ENCODE peak calls at places on chromosomes 4 and X, in five cellular contexts. One of them, this sample, is unnamed.

GRCh38 chr4:72468904-72469502 is 100.0 kb downstream of the ADAMTS3 start:
- DNase-seq in HCT116: peak
- DNase-seq in cardiac muscle cell: peak
- DNase-seq in tibial nerve: no peak
- DNase-seq in fibroblast of lung: no peak
- DNase-seq in this sample: peak

GRCh38 chr4:183996868-183997267 is 91.8 kb downstream of the STOX2 start:
- DNase-seq in HCT116: no peak
- DNase-seq in cardiac muscle cell: peak
- DNase-seq in tibial nerve: no peak
- DNase-seq in fibroblast of lung: peak
- DNase-seq in this sample: no peak

GRCh38 chrX:118181030-118181429 is 64.4 kb upstream of the KLHL13 start:
- DNase-seq in HCT116: no peak
- DNase-seq in cardiac muscle cell: peak
- DNase-seq in tibial nerve: no peak
- DNase-seq in fibroblast of lung: peak
- DNase-seq in this sample: peak

GRCh38 chr4:48118081-48118480 is 16.0 kb downstream of the TXK start:
- DNase-seq in HCT116: no peak
- DNase-seq in cardiac muscle cell: no peak
- DNase-seq in tibial nerve: no peak
- DNase-seq in fibroblast of lung: no peak
- DNase-seq in this sample: no peak

GRCh38 chr4:153465922-153466636 is at the start of gene TMEM131L:
- DNase-seq in HCT116: peak
- DNase-seq in cardiac muscle cell: peak
- DNase-seq in tibial nerve: peak
- DNase-seq in fibroblast of lung: peak
- DNase-seq in this sample: no peak

GRCh38 chr4:125200556-125200955 is 114.2 kb upstream of the FAT4 start:
- DNase-seq in HCT116: no peak
- DNase-seq in cardiac muscle cell: no peak
- DNase-seq in tibial nerve: no peak
- DNase-seq in fibroblast of lung: no peak
- DNase-seq in this sample: no peak

GRCh38 chr4:158254328-158254727 is 44.0 kb downstream of the TMEM144 start:
- DNase-seq in HCT116: no peak
- DNase-seq in cardiac muscle cell: no peak
- DNase-seq in tibial nerve: no peak
- DNase-seq in fibroblast of lung: no peak
- DNase-seq in this sample: no peak

GRCh38 chr4:39044947-39045734 is 12.9 kb upstream of the TMEM156 start:
- DNase-seq in HCT116: no peak
- DNase-seq in cardiac muscle cell: peak
- DNase-seq in tibial nerve: no peak
- DNase-seq in fibroblast of lung: no peak
- DNase-seq in this sample: no peak

GRCh38 chr4:19944806-19945205 is 306.9 kb upstream of the SLIT2 start:
- DNase-seq in HCT116: no peak
- DNase-seq in cardiac muscle cell: no peak
- DNase-seq in tibial nerve: no peak
- DNase-seq in fibroblast of lung: no peak
- DNase-seq in this sample: no peak

GRCh38 chrX:106481341-106481740 is 130.4 kb upstream of the RADX start:
- DNase-seq in HCT116: peak
- DNase-seq in cardiac muscle cell: peak
- DNase-seq in tibial nerve: no peak
- DNase-seq in fibroblast of lung: peak
- DNase-seq in this sample: peak

GRCh38 chr4:114466299-114466698 is 132.3 kb upstream of the UGT8 start:
- DNase-seq in HCT116: no peak
- DNase-seq in cardiac muscle cell: no peak
- DNase-seq in tibial nerve: no peak
- DNase-seq in fibroblast of lung: no peak
- DNase-seq in this sample: no peak

GRCh38 chr4:10924274-10924673 is 239.7 kb upstream of the CLNK start:
- DNase-seq in HCT116: no peak
- DNase-seq in cardiac muscle cell: no peak
- DNase-seq in tibial nerve: no peak
- DNase-seq in fibroblast of lung: no peak
- DNase-seq in this sample: no peak

GRCh38 chrX:55030490-55031285 is at the start of gene ALAS2:
- DNase-seq in HCT116: no peak
- DNase-seq in cardiac muscle cell: no peak
- DNase-seq in tibial nerve: no peak
- DNase-seq in fibroblast of lung: no peak
- DNase-seq in this sample: no peak

GRCh38 chr4:40283413-40283812 is 51.7 kb upstream of the CHRNA9 start:
- DNase-seq in HCT116: no peak
- DNase-seq in cardiac muscle cell: no peak
- DNase-seq in tibial nerve: no peak
- DNase-seq in fibroblast of lung: no peak
- DNase-seq in this sample: no peak

GRCh38 chr4:5710962-5711478 is at the start of gene EVC:
- DNase-seq in HCT116: no peak
- DNase-seq in cardiac muscle cell: peak
- DNase-seq in tibial nerve: peak
- DNase-seq in fibroblast of lung: peak
- DNase-seq in this sample: peak

GRCh38 chrX:10833299-10834169 is 213.1 kb upstream of the MID1 start:
- DNase-seq in HCT116: no peak
- DNase-seq in cardiac muscle cell: peak
- DNase-seq in tibial nerve: no peak
- DNase-seq in fibroblast of lung: peak
- DNase-seq in this sample: no peak

GRCh38 chrX:138349351-138349750 is 362.2 kb downstream of the FGF13 start:
- DNase-seq in HCT116: no peak
- DNase-seq in cardiac muscle cell: no peak
- DNase-seq in tibial nerve: no peak
- DNase-seq in fibroblast of lung: no peak
- DNase-seq in this sample: no peak

GRCh38 chrX:132488092-132488749 is 617 bp downstream of the MBNL3 start:
- DNase-seq in HCT116: no peak
- DNase-seq in cardiac muscle cell: peak
- DNase-seq in tibial nerve: no peak
- DNase-seq in fibroblast of lung: peak
- DNase-seq in this sample: no peak

GRCh38 chr4:74473155-74473811 is 28.3 kb downstream of the AREG start:
- DNase-seq in HCT116: no peak
- DNase-seq in cardiac muscle cell: peak
- DNase-seq in tibial nerve: no peak
- DNase-seq in fibroblast of lung: peak
- DNase-seq in this sample: peak

GRCh38 chr4:1211951-1212545 is 36.9 kb downstream of the CTBP1 start:
- DNase-seq in HCT116: no peak
- DNase-seq in cardiac muscle cell: no peak
- DNase-seq in tibial nerve: no peak
- DNase-seq in fibroblast of lung: no peak
- DNase-seq in this sample: no peak

GRCh38 chr4:101400096-101400495 is 52.8 kb upstream of the PPP3CA start:
- DNase-seq in HCT116: no peak
- DNase-seq in cardiac muscle cell: peak
- DNase-seq in tibial nerve: no peak
- DNase-seq in fibroblast of lung: peak
- DNase-seq in this sample: peak

GRCh38 chrX:3136161-3136961 is 95.1 kb downstream of the ARSF start:
- DNase-seq in HCT116: no peak
- DNase-seq in cardiac muscle cell: no peak
- DNase-seq in tibial nerve: no peak
- DNase-seq in fibroblast of lung: no peak
- DNase-seq in this sample: no peak

GRCh38 chr4:68430337-68430736 is 16.9 kb upstream of the TMPRSS11E start:
- DNase-seq in HCT116: no peak
- DNase-seq in cardiac muscle cell: no peak
- DNase-seq in tibial nerve: no peak
- DNase-seq in fibroblast of lung: no peak
- DNase-seq in this sample: no peak

GRCh38 chrX:19535481-19535880 is 20.2 kb upstream of the MAP3K15 start:
- DNase-seq in HCT116: no peak
- DNase-seq in cardiac muscle cell: peak
- DNase-seq in tibial nerve: no peak
- DNase-seq in fibroblast of lung: no peak
- DNase-seq in this sample: no peak

GRCh38 chrX:24839331-24839730 is 145.6 kb downstream of the POLA1 start:
- DNase-seq in HCT116: no peak
- DNase-seq in cardiac muscle cell: no peak
- DNase-seq in tibial nerve: no peak
- DNase-seq in fibroblast of lung: no peak
- DNase-seq in this sample: no peak

DNA sequence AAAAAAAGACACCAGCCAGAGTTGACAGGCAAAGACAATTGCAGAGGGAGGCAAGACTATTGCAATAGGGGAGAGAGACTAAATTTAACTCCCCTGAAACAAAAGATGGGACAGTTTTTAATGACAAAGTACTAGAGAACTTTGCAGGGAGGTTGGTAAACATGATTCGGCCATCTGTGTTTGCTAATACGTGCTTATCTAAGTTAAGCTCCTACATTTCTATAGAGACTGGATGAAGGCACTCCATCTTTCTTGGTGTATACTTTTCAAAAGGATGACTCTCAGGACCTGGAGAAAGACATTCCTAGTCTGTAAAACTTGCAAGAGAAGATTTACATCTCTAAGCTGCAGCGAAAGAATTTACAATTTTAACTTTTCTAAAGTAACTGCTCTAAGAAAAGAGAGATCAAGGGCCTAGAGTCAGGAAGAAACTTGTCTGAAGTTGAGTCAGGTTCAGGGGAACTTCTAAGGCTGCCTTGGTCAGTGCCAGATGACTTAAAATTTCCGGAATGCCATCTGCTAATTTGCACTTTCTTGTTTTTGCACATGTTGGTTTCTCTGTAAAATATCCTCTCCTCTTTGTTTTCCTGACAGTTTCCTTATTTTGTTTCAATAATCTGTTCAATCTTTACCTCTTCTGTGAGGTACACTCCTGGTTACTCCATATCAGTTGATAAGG is 10.6 kb downstream of the ADAM29 start:
- DNase-seq in HCT116: no peak
- DNase-seq in cardiac muscle cell: no peak
- DNase-seq in tibial nerve: no peak
- DNase-seq in fibroblast of lung: no peak
- DNase-seq in this sample: no peak
- H3K4me3 ChIP-seq in HCT116: no peak
- H3K4me3 ChIP-seq in cardiac muscle cell: no peak
- H3K4me3 ChIP-seq in tibial nerve: no peak
- H3K4me3 ChIP-seq in fibroblast of lung: no peak
- H3K4me3 ChIP-seq in this sample: no peak

DNA sequence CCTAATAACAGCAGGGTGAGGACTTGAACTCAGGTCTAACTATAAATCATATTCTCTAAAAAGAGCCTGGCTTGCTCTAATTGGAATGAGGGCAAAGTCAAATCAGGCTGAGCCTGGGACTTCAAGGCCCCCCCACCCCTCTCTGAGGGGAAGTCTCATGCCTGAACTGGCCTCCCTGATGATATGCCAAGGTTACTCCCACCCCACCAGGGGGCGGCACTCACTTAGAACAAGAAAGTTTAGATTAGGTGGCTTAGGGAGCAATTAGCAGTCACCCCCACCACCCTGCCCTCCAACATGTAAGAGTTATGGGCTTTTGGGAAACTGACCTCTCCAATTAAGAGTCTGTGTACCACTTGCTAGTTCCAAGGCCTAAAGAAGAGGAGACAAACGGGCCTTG is 2.7 kb downstream of the FOXO4 start:
- DNase-seq in HCT116: peak
- DNase-seq in cardiac muscle cell: peak
- DNase-seq in tibial nerve: peak
- DNase-seq in fibroblast of lung: peak
- DNase-seq in this sample: no peak
- TF ChIP-seq CTCF in HCT116: peak
- TF ChIP-seq CTCF in cardiac muscle cell: peak
- TF ChIP-seq CTCF in tibial nerve: peak
- TF ChIP-seq CTCF in fibroblast of lung: peak
- TF ChIP-seq CTCF in this sample: peak

GRCh38 chr4:80471701-80472100 is 136.2 kb downstream of the CFAP299 start:
- DNase-seq in HCT116: no peak
- DNase-seq in cardiac muscle cell: peak
- DNase-seq in tibial nerve: no peak
- DNase-seq in fibroblast of lung: peak
- DNase-seq in this sample: peak
- H3K4me3 ChIP-seq in HCT116: no peak
- H3K4me3 ChIP-seq in cardiac muscle cell: no peak
- H3K4me3 ChIP-seq in tibial nerve: peak
- H3K4me3 ChIP-seq in fibroblast of lung: peak
- H3K4me3 ChIP-seq in this sample: peak

DNA sequence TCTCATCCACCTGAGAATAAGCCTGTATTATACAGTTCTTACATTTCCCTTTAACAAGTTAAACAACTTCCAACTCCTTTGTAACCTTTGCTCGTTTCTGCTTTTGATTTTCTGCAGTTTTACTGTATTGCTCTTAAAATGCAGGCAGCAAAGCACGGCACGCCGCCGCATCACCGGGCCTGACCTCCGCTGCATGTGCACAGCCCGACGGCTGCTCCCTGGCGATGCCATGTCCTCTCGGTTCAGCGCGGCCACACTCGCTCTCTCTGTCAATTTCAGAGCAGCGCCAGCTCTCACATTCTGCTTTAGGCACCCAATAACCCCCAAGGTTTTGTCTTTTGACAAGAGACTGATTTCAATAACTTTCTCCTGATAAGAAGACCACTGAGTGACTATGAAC is 60.3 kb downstream of the DCTD start:
- DNase-seq in HCT116: no peak
- DNase-seq in cardiac muscle cell: no peak
- DNase-seq in tibial nerve: no peak
- DNase-seq in fibroblast of lung: no peak
- DNase-seq in this sample: no peak
- TF ChIP-seq CTCF in HCT116: no peak
- TF ChIP-seq CTCF in cardiac muscle cell: no peak
- TF ChIP-seq CTCF in tibial nerve: no peak
- TF ChIP-seq CTCF in fibroblast of lung: no peak
- TF ChIP-seq CTCF in this sample: no peak

DNA sequence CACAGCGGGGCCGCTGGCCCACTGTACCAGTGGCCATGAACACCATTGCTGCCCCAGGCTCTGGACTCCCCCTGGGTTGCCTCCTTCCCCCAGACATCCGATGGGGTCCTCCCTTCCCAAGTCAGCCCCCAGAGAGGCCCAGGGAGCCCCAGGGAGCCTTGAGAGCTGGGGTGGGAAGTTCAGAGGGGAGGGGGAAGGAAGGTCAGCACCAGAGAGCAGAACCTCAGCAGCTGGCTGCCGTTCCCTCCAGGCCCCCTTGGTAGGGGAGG is 464 bp upstream of the ARHGAP4 start:
- DNase-seq in HCT116: no peak
- DNase-seq in cardiac muscle cell: no peak
- DNase-seq in tibial nerve: no peak
- DNase-seq in fibroblast of lung: no peak
- DNase-seq in this sample: no peak
- H3K4me3 ChIP-seq in HCT116: peak
- H3K4me3 ChIP-seq in cardiac muscle cell: no peak
- H3K4me3 ChIP-seq in tibial nerve: peak
- H3K4me3 ChIP-seq in fibroblast of lung: no peak
- H3K4me3 ChIP-seq in this sample: no peak

GRCh38 chr4:31692407-31692940 is 972.3 kb downstream of the PCDH7 start:
- DNase-seq in HCT116: peak
- DNase-seq in cardiac muscle cell: peak
- DNase-seq in tibial nerve: no peak
- DNase-seq in fibroblast of lung: no peak
- DNase-seq in this sample: no peak
- TF ChIP-seq CTCF in HCT116: peak
- TF ChIP-seq CTCF in cardiac muscle cell: peak
- TF ChIP-seq CTCF in tibial nerve: no peak
- TF ChIP-seq CTCF in fibroblast of lung: peak
- TF ChIP-seq CTCF in this sample: peak